ENCODE peak calls at places on chromosome 18, in seven cellular contexts. A is testis, O is transverse colon, K is OCI-LY7, E is pancreas, X is neural progenitor cell, T is body of pancreas. Z is an unnamed sample.
A peak's percentile ranks its signal among the peaks of the same experiment; 100 is the strongest.

GRCh38 chr18:22871809-22872525 is 61.2 kb upstream of the RBBP8 start:
- DNase-seq in A (no peak), O (no peak), K (no peak), E (no peak), X (peak; percentile 11), T (no peak), Z (no peak)

GRCh38 chr18:48983793-48984437 is 33.1 kb upstream of the SMAD7 start:
- DNase-seq in A (no peak), O (no peak), K (peak; percentile 61), E (no peak), X (no peak), T (peak; percentile 45), Z (peak; percentile 94)

GRCh38 chr18:3710712-3711269 is 260.8 kb downstream of the TGIF1 start:
- DNase-seq in A (peak; percentile 73), O (peak; percentile 85), K (peak; percentile 20), E (peak; percentile 81), X (no peak), T (peak; percentile 80), Z (no peak)

GRCh38 chr18:10840768-10841167 is 308.6 kb downstream of the PIEZO2 start:
- DNase-seq in A (no peak), O (no peak), K (no peak), E (no peak), X (no peak), T (no peak), Z (no peak)

GRCh38 chr18:61833978-61834377 is 58.8 kb downstream of the RNF152 start:
- DNase-seq in A (no peak), O (no peak), K (no peak), E (no peak), X (no peak), T (no peak), Z (no peak)

GRCh38 chr18:35203001-35203553 is 37.8 kb upstream of the ZNF397 start:
- DNase-seq in A (no peak), O (no peak), K (no peak), E (no peak), X (no peak), T (no peak), Z (no peak)

GRCh38 chr18:56574827-56575226 is 63.6 kb downstream of the TXNL1 start:
- DNase-seq in A (peak; percentile 85), O (no peak), K (no peak), E (peak; percentile 41), X (no peak), T (peak; percentile 67), Z (no peak)

GRCh38 chr18:46482831-46483230 is 174.2 kb downstream of the LOXHD1 start:
- DNase-seq in A (no peak), O (no peak), K (no peak), E (no peak), X (no peak), T (no peak), Z (no peak)

GRCh38 chr18:52348209-52348608 is 8.2 kb downstream of the DCC start:
- DNase-seq in A (no peak), O (no peak), K (peak; percentile 7), E (no peak), X (peak; percentile 46), T (no peak), Z (no peak)

GRCh38 chr18:31555971-31556747 is 35.5 kb upstream of the TTR start:
- DNase-seq in A (peak; percentile 62), O (peak; percentile 18), K (peak; percentile 69), E (peak; percentile 24), X (peak; percentile 59), T (peak; percentile 52), Z (peak; percentile 72)

GRCh38 chr18:48543228-48543627 is 4.4 kb downstream of the CTIF start:
- DNase-seq in A (no peak), O (no peak), K (no peak), E (peak; percentile 62), X (peak; percentile 36), T (peak; percentile 77), Z (no peak)

GRCh38 chr18:51857989-51858388 is 482.0 kb upstream of the DCC start:
- DNase-seq in A (no peak), O (no peak), K (no peak), E (no peak), X (no peak), T (no peak), Z (no peak)

DNA sequence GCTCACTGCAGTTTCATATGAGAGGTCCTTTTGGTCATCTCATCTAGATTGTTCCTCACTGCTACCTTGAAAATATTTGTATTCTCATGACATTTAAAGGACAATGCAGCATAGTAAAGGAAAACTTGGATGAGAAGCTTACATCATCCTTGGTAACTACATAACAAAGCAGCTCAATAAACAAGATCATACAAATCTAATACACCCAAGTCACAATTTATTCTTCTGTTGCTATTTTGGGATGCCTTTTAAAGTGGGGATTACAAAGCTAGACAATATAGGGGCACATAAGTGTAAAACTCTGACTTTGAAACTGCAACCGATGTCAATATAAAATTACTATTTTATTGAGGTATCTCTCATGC is 85.7 kb downstream of the TCF4 start:
- DNase-seq in A (no peak), O (no peak), K (no peak), E (no peak), X (no peak), T (no peak), Z (no peak)
- H3K4me3 ChIP-seq in A (no peak overlapping the region), O (no peak overlapping the region), K (no peak overlapping the region), E (no peak overlapping the region), X (no peak overlapping the region), T (no peak overlapping the region), Z (no peak overlapping the region)

GRCh38 chr18:28078298-28078697 is 98.6 kb downstream of the CDH2 start:
- DNase-seq in A (no peak), O (no peak), K (no peak), E (no peak), X (no peak), T (no peak), Z (no peak)
- H3K4me1 ChIP-seq in A (peaks cover 23% of the 10 kb centered on the region), O (no peaks in the 10 kb centered on the region), K (peaks cover 22% of the 10 kb centered on the region), E (no peaks in the 10 kb centered on the region), X (peaks cover 53% of the 10 kb centered on the region), T (no peaks in the 10 kb centered on the region), Z (peaks cover 38% of the 10 kb centered on the region)

DNA sequence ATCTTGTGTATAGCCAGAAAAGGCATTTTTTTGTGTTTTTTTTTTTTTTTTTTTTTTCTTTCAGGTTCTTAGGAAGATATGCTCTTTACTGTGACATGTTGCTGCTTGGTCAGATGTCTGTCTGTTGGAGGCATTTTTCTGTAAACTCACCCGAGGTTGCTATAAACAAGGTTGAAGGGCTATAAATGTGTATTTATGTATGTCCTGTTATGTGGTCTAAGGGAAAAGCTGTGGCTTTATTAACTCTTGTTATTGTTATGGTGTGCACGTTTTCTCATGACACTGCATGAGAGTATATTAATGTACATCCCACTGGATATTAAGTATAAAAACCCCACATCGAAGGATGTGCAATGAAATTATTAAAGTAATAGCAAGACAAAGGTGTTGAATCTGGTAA is 102.0 kb downstream of the ZNF532 start:
- DNase-seq in A (no peak), O (no peak), K (no peak), E (no peak), X (no peak), T (no peak), Z (no peak)
- H3K4me3 ChIP-seq in A (no peak overlapping the region), O (no peak overlapping the region), K (peak overlapping the region; percentile 50), E (no peak overlapping the region), X (no peak overlapping the region), T (no peak overlapping the region), Z (no peak overlapping the region)

DNA sequence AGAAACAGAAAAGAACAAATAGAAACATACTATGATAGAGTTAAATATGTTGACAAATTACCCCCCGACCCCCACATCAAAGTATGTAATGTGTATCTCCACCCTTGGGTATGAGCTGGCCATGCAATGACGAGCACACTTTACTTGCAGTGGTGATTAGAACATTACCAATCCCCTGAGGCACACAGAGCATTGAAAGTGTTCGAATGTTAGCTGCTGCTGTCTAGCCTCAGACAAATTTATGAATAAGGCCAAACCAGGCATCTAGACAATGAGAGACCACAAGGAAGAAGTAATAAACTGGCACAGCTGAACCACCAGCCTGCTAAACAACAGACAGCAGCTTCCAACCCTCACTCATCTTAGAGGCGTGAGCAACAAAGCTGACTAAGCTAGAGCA is 380.5 kb downstream of the DSEL start:
- DNase-seq in A (no peak), O (no peak), K (no peak), E (no peak), X (no peak), T (no peak), Z (no peak)
- H3K4me1 ChIP-seq in A (no peaks in the 10 kb centered on the region), O (no peaks in the 10 kb centered on the region), K (no peaks in the 10 kb centered on the region), E (no peaks in the 10 kb centered on the region), X (peaks cover 6% of the 10 kb centered on the region), T (no peaks in the 10 kb centered on the region), Z (no peaks in the 10 kb centered on the region)

DNA sequence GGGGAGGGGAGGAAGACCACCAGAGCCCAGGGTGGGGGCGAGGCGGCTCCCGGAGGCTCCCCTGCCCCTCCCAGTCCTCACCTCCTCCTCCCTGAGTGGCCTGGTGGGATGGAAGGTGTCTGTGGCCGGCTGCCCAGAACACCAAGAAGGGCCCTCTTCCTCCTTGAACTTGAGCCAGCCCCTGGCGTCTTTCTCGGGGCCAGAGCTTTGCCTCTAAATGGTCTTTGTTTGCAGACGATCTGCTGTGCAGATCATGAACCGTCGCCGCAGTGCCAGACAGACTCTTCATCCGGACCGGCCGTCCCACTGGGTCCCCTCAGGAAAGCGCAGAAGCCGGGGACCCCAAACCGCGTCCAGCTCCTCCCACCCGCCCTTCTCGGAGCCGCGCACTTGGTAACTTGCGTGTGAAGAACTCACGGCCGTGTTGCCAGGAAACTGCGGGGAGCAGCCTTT is 41.2 kb downstream of the PTGR3 start:
- DNase-seq in A (no peak), O (peak; percentile 31), K (no peak), E (no peak), X (no peak), T (peak; percentile 23), Z (no peak)
- H3K4me3 ChIP-seq in A (peak overlapping the region; percentile 42), O (no peak overlapping the region), K (no peak overlapping the region), E (no peak overlapping the region), X (no peak overlapping the region), T (no peak overlapping the region), Z (no peak overlapping the region)

GRCh38 chr18:79936641-79937040 is 14.8 kb downstream of the SLC66A2 start:
- DNase-seq in A (peak; percentile 8), O (peak; percentile 44), K (no peak), E (peak; percentile 8), X (no peak), T (peak; percentile 1), Z (no peak)
- H3K4me1 ChIP-seq in A (peaks cover 8% of the 10 kb centered on the region), O (no peaks in the 10 kb centered on the region), K (no peaks in the 10 kb centered on the region), E (no peaks in the 10 kb centered on the region), X (no peaks in the 10 kb centered on the region), T (peaks cover 28% of the 10 kb centered on the region), Z (no peaks in the 10 kb centered on the region)

DNA sequence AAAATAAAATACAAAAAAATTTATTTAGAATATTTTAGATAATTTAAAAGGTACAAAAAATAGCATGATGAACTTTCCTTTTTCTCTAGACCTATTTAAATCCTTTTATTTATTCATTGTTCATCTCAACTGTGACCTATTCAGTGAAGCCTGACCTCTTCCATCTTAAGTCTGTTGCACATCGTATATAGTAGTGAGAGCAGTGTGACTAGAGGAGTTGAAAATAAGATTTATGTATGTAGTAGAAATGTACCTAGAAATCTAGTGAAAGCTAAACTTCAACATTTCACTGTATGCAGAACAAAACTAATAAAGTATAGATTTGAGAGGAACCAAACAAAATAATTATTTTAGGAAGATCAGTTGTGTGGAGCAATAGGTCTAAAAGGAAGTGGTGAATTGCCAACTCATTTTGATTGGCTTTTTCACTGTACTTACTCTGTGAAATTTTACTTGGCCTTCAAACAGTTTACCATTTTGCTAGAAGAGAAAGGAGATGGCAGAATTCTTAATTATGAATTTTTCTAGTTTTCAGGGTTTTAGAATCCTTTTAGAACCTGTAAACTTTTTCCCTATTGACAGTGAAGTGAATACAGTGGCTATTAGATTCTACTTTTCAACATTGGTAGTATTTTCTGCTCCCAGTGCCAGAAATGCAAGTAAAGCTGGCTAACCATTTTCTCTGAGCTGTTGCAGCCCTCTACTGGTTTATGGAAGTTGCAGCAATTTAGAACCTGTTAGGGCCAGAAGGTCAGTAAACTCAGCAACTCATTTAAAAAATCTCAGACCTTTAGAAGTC is 11.1 kb downstream of the ANKRD12 start:
- DNase-seq in A (peak; percentile 39), O (peak; percentile 28), K (peak; percentile 80), E (peak; percentile 32), X (peak; percentile 62), T (peak; percentile 42), Z (peak; percentile 73)
- H3K4me3 ChIP-seq in A (no peak overlapping the region), O (no peak overlapping the region), K (peak overlapping the region; percentile 33), E (no peak overlapping the region), X (no peak overlapping the region), T (no peak overlapping the region), Z (no peak overlapping the region)

GRCh38 chr18:74804677-74805076 is 207.0 kb downstream of the ZNF407 start:
- DNase-seq in A (no peak), O (no peak), K (peak; percentile 20), E (no peak), X (no peak), T (no peak), Z (no peak)
- H3K4me1 ChIP-seq in A (no peaks in the 10 kb centered on the region), O (no peaks in the 10 kb centered on the region), K (peaks cover 35% of the 10 kb centered on the region), E (peaks cover 4% of the 10 kb centered on the region), X (peaks cover 10% of the 10 kb centered on the region), T (peaks cover 19% of the 10 kb centered on the region), Z (peaks cover 21% of the 10 kb centered on the region)